ENCODE peak calls at places on chromosomes 7 and 10, in six cellular contexts. One of them, this sample, is unnamed.

GRCh38 chr7:46786221-46786951 is 795.5 kb downstream of the TNS3 start:
- DNase-seq in heart right ventricle: no peak
- DNase-seq in sigmoid colon: no peak
- DNase-seq in naive thymus-derived CD4-positive, alpha-beta T cell: no peak
- DNase-seq in H7: peak
- DNase-seq in HCT116: no peak
- DNase-seq in this sample: no peak

GRCh38 chr7:20514364-20514763 is 101.1 kb upstream of the ABCB5 start:
- DNase-seq in heart right ventricle: no peak
- DNase-seq in HCT116: no peak
- DNase-seq in H7: no peak
- DNase-seq in sigmoid colon: peak
- DNase-seq in naive thymus-derived CD4-positive, alpha-beta T cell: no peak
- DNase-seq in this sample: no peak

GRCh38 chr7:17444673-17445072 is 146.2 kb downstream of the AHR start:
- DNase-seq in HCT116: peak
- DNase-seq in naive thymus-derived CD4-positive, alpha-beta T cell: no peak
- DNase-seq in sigmoid colon: no peak
- DNase-seq in heart right ventricle: no peak
- DNase-seq in H7: no peak
- DNase-seq in this sample: no peak

GRCh38 chr10:116316533-116316932 is 7.7 kb upstream of the CCDC172 start:
- DNase-seq in H7: no peak
- DNase-seq in HCT116: no peak
- DNase-seq in naive thymus-derived CD4-positive, alpha-beta T cell: no peak
- DNase-seq in sigmoid colon: no peak
- DNase-seq in heart right ventricle: no peak
- DNase-seq in this sample: no peak

GRCh38 chr10:60032723-60033122 is 126.4 kb upstream of the CCDC6 start:
- DNase-seq in HCT116: peak
- DNase-seq in heart right ventricle: no peak
- DNase-seq in H7: peak
- DNase-seq in naive thymus-derived CD4-positive, alpha-beta T cell: peak
- DNase-seq in sigmoid colon: no peak
- DNase-seq in this sample: peak

GRCh38 chr7:95527776-95528250 is 42.1 kb downstream of the ASB4 start:
- DNase-seq in heart right ventricle: no peak
- DNase-seq in HCT116: no peak
- DNase-seq in H7: no peak
- DNase-seq in sigmoid colon: peak
- DNase-seq in naive thymus-derived CD4-positive, alpha-beta T cell: no peak
- DNase-seq in this sample: no peak

GRCh38 chr10:21080246-21080645 is 183.1 kb upstream of the NEBL start:
- DNase-seq in naive thymus-derived CD4-positive, alpha-beta T cell: no peak
- DNase-seq in heart right ventricle: no peak
- DNase-seq in sigmoid colon: no peak
- DNase-seq in HCT116: no peak
- DNase-seq in H7: no peak
- DNase-seq in this sample: no peak

GRCh38 chr7:28686418-28686800 is 271.7 kb downstream of the TRIL start:
- DNase-seq in HCT116: no peak
- DNase-seq in heart right ventricle: no peak
- DNase-seq in H7: peak
- DNase-seq in sigmoid colon: no peak
- DNase-seq in naive thymus-derived CD4-positive, alpha-beta T cell: no peak
- DNase-seq in this sample: no peak

GRCh38 chr10:34046651-34047050 is 712.2 kb upstream of the NRP1 start:
- DNase-seq in sigmoid colon: no peak
- DNase-seq in H7: no peak
- DNase-seq in naive thymus-derived CD4-positive, alpha-beta T cell: no peak
- DNase-seq in heart right ventricle: no peak
- DNase-seq in HCT116: no peak
- DNase-seq in this sample: no peak

GRCh38 chr10:114181971-114182370 is 2.8 kb downstream of the TDRD1 start:
- DNase-seq in naive thymus-derived CD4-positive, alpha-beta T cell: no peak
- DNase-seq in HCT116: no peak
- DNase-seq in heart right ventricle: peak
- DNase-seq in sigmoid colon: no peak
- DNase-seq in H7: no peak
- DNase-seq in this sample: no peak

GRCh38 chr7:81819861-81820260 is 50.0 kb upstream of the HGF start:
- DNase-seq in heart right ventricle: no peak
- DNase-seq in sigmoid colon: no peak
- DNase-seq in HCT116: no peak
- DNase-seq in H7: no peak
- DNase-seq in naive thymus-derived CD4-positive, alpha-beta T cell: no peak
- DNase-seq in this sample: no peak

GRCh38 chr7:95511716-95512260 is 26.0 kb downstream of the ASB4 start:
- DNase-seq in naive thymus-derived CD4-positive, alpha-beta T cell: peak
- DNase-seq in sigmoid colon: peak
- DNase-seq in heart right ventricle: no peak
- DNase-seq in H7: peak
- DNase-seq in HCT116: peak
- DNase-seq in this sample: peak

GRCh38 chr10:76352300-76352699 is 920.9 kb downstream of the LRMDA start:
- DNase-seq in sigmoid colon: no peak
- DNase-seq in HCT116: peak
- DNase-seq in naive thymus-derived CD4-positive, alpha-beta T cell: no peak
- DNase-seq in heart right ventricle: no peak
- DNase-seq in H7: no peak
- DNase-seq in this sample: no peak

GRCh38 chr10:112951349-112952281 is 1.6 kb downstream of the TCF7L2 start:
- DNase-seq in heart right ventricle: peak
- DNase-seq in H7: peak
- DNase-seq in sigmoid colon: peak
- DNase-seq in HCT116: peak
- DNase-seq in naive thymus-derived CD4-positive, alpha-beta T cell: peak
- DNase-seq in this sample: no peak

GRCh38 chr10:11887381-11888227 is 64.4 kb downstream of the PROSER2 start:
- DNase-seq in HCT116: no peak
- DNase-seq in naive thymus-derived CD4-positive, alpha-beta T cell: no peak
- DNase-seq in heart right ventricle: no peak
- DNase-seq in sigmoid colon: no peak
- DNase-seq in H7: no peak
- DNase-seq in this sample: no peak

GRCh38 chr10:84825330-84825729 is 496.9 kb downstream of the CCSER2 start:
- DNase-seq in HCT116: no peak
- DNase-seq in naive thymus-derived CD4-positive, alpha-beta T cell: no peak
- DNase-seq in sigmoid colon: no peak
- DNase-seq in heart right ventricle: peak
- DNase-seq in H7: no peak
- DNase-seq in this sample: no peak

GRCh38 chr7:84372712-84373111 is 178.1 kb upstream of the SEMA3A start:
- DNase-seq in H7: no peak
- DNase-seq in naive thymus-derived CD4-positive, alpha-beta T cell: no peak
- DNase-seq in HCT116: no peak
- DNase-seq in heart right ventricle: no peak
- DNase-seq in sigmoid colon: no peak
- DNase-seq in this sample: no peak

GRCh38 chr10:30374353-30374752 is 25.3 kb upstream of the MTPAP start:
- DNase-seq in HCT116: no peak
- DNase-seq in sigmoid colon: peak
- DNase-seq in naive thymus-derived CD4-positive, alpha-beta T cell: no peak
- DNase-seq in heart right ventricle: no peak
- DNase-seq in H7: peak
- DNase-seq in this sample: no peak

GRCh38 chr10:93030409-93030808 is 30.2 kb upstream of the CYP26C1 start:
- DNase-seq in H7: no peak
- DNase-seq in HCT116: peak
- DNase-seq in sigmoid colon: no peak
- DNase-seq in heart right ventricle: no peak
- DNase-seq in naive thymus-derived CD4-positive, alpha-beta T cell: no peak
- DNase-seq in this sample: no peak

GRCh38 chr10:25682203-25682950 is 251.7 kb upstream of the MYO3A start:
- DNase-seq in sigmoid colon: no peak
- DNase-seq in H7: no peak
- DNase-seq in heart right ventricle: peak
- DNase-seq in naive thymus-derived CD4-positive, alpha-beta T cell: no peak
- DNase-seq in HCT116: no peak
- DNase-seq in this sample: peak

GRCh38 chr10:73931767-73932624 is 21.1 kb downstream of the PLAU start:
- DNase-seq in heart right ventricle: no peak
- DNase-seq in H7: peak
- DNase-seq in sigmoid colon: no peak
- DNase-seq in naive thymus-derived CD4-positive, alpha-beta T cell: no peak
- DNase-seq in HCT116: peak
- DNase-seq in this sample: no peak

GRCh38 chr7:52147240-52147639 is 830.6 kb upstream of the COBL start:
- DNase-seq in H7: no peak
- DNase-seq in heart right ventricle: no peak
- DNase-seq in naive thymus-derived CD4-positive, alpha-beta T cell: no peak
- DNase-seq in HCT116: no peak
- DNase-seq in sigmoid colon: no peak
- DNase-seq in this sample: no peak

GRCh38 chr7:80699030-80699638 is 60.7 kb downstream of the CD36 start:
- DNase-seq in HCT116: peak
- DNase-seq in heart right ventricle: no peak
- DNase-seq in sigmoid colon: no peak
- DNase-seq in naive thymus-derived CD4-positive, alpha-beta T cell: no peak
- DNase-seq in H7: no peak
- DNase-seq in this sample: peak

GRCh38 chr10:78718032-78718572 is 350.7 kb upstream of the ZMIZ1 start:
- DNase-seq in HCT116: no peak
- DNase-seq in heart right ventricle: no peak
- DNase-seq in naive thymus-derived CD4-positive, alpha-beta T cell: no peak
- DNase-seq in sigmoid colon: no peak
- DNase-seq in H7: no peak
- DNase-seq in this sample: no peak

GRCh38 chr10:91816986-91817385 is 18.8 kb downstream of the TNKS2 start:
- DNase-seq in heart right ventricle: no peak
- DNase-seq in HCT116: no peak
- DNase-seq in H7: no peak
- DNase-seq in sigmoid colon: no peak
- DNase-seq in naive thymus-derived CD4-positive, alpha-beta T cell: no peak
- DNase-seq in this sample: no peak

GRCh38 chr10:89207181-89207800 is at the start of gene CH25H:
- DNase-seq in H7: peak
- DNase-seq in naive thymus-derived CD4-positive, alpha-beta T cell: peak
- DNase-seq in HCT116: no peak
- DNase-seq in sigmoid colon: peak
- DNase-seq in heart right ventricle: peak
- DNase-seq in this sample: no peak

GRCh38 chr7:6486438-6487183 is 38.9 kb upstream of the DAGLB start:
- DNase-seq in sigmoid colon: no peak
- DNase-seq in HCT116: no peak
- DNase-seq in heart right ventricle: no peak
- DNase-seq in naive thymus-derived CD4-positive, alpha-beta T cell: no peak
- DNase-seq in H7: no peak
- DNase-seq in this sample: no peak

GRCh38 chr7:149471289-149471953 is 10.6 kb upstream of the ZNF777 start:
- DNase-seq in H7: no peak
- DNase-seq in sigmoid colon: no peak
- DNase-seq in naive thymus-derived CD4-positive, alpha-beta T cell: no peak
- DNase-seq in HCT116: no peak
- DNase-seq in heart right ventricle: no peak
- DNase-seq in this sample: no peak

GRCh38 chr7:114957434-114957833 is 35.5 kb downstream of the MDFIC start:
- DNase-seq in sigmoid colon: no peak
- DNase-seq in HCT116: no peak
- DNase-seq in H7: no peak
- DNase-seq in heart right ventricle: no peak
- DNase-seq in naive thymus-derived CD4-positive, alpha-beta T cell: no peak
- DNase-seq in this sample: no peak

GRCh38 chr10:1417574-1417973 is 319.8 kb downstream of the ADARB2 start:
- DNase-seq in HCT116: no peak
- DNase-seq in heart right ventricle: no peak
- DNase-seq in sigmoid colon: no peak
- DNase-seq in H7: no peak
- DNase-seq in naive thymus-derived CD4-positive, alpha-beta T cell: no peak
- DNase-seq in this sample: no peak

GRCh38 chr10:4343091-4343490 is 482.9 kb upstream of the AKR1E2 start:
- DNase-seq in sigmoid colon: no peak
- DNase-seq in naive thymus-derived CD4-positive, alpha-beta T cell: no peak
- DNase-seq in H7: no peak
- DNase-seq in heart right ventricle: no peak
- DNase-seq in HCT116: no peak
- DNase-seq in this sample: no peak
- H3K4me3 ChIP-seq in sigmoid colon: no peak
- H3K4me3 ChIP-seq in naive thymus-derived CD4-positive, alpha-beta T cell: no peak
- H3K4me3 ChIP-seq in H7: no peak
- H3K4me3 ChIP-seq in heart right ventricle: no peak
- H3K4me3 ChIP-seq in HCT116: no peak
- H3K4me3 ChIP-seq in this sample: no peak

GRCh38 chr7:26658080-26658697 is 206.2 kb downstream of the SKAP2 start:
- DNase-seq in heart right ventricle: no peak
- DNase-seq in H7: no peak
- DNase-seq in sigmoid colon: no peak
- DNase-seq in naive thymus-derived CD4-positive, alpha-beta T cell: no peak
- DNase-seq in HCT116: no peak
- DNase-seq in this sample: no peak
- H3K4me3 ChIP-seq in heart right ventricle: no peak
- H3K4me3 ChIP-seq in H7: no peak
- H3K4me3 ChIP-seq in sigmoid colon: no peak
- H3K4me3 ChIP-seq in naive thymus-derived CD4-positive, alpha-beta T cell: no peak
- H3K4me3 ChIP-seq in HCT116: no peak
- H3K4me3 ChIP-seq in this sample: no peak

GRCh38 chr10:23556727-23557440 is 118.0 kb downstream of the OTUD1 start:
- DNase-seq in heart right ventricle: no peak
- DNase-seq in HCT116: no peak
- DNase-seq in H7: no peak
- DNase-seq in naive thymus-derived CD4-positive, alpha-beta T cell: no peak
- DNase-seq in sigmoid colon: no peak
- DNase-seq in this sample: no peak
- H3K4me3 ChIP-seq in heart right ventricle: no peak
- H3K4me3 ChIP-seq in HCT116: no peak
- H3K4me3 ChIP-seq in H7: no peak
- H3K4me3 ChIP-seq in naive thymus-derived CD4-positive, alpha-beta T cell: no peak
- H3K4me3 ChIP-seq in sigmoid colon: no peak
- H3K4me3 ChIP-seq in this sample: no peak

GRCh38 chr10:102059987-102060386 is 4.0 kb upstream of the ARMH3 start:
- DNase-seq in sigmoid colon: no peak
- DNase-seq in H7: no peak
- DNase-seq in naive thymus-derived CD4-positive, alpha-beta T cell: no peak
- DNase-seq in HCT116: no peak
- DNase-seq in heart right ventricle: no peak
- DNase-seq in this sample: no peak

DNA sequence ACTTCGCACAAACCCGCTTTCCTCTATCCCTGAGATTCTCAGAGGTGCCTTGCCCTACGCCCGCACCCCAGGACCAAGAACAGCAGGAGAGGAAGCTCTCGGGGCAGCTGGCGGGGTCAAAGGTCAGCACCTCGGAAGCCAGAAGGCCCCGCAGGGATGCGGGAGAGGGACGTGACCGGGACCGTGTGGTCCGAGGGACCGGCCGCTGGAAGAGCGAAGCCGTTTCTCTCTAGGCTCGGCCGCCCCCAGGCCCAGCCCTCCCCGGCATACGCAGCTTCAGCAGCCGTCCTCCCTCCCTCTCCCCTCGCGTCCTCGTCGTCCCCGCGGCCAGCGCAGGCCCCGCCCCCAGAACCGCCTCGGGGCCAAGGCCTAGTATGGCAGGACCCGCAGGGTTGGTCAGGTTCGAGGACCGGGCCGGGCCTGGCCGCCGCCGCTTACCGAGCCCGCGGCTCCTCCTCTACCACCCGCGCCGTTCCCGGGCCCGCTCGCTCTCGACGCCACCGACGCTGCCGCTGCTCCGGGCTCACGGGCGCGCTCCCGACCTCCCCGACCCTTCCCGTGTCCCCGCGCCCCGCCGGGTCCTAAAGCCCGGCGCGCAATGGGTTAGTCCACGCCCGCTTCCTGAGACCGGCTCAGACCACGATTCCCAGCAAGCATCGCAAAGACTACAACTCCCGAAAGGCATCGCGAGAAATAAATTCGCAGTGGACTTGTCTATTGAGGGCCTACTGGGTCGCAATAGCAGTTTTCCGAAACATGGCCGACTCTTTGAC is at the start of gene ARMH3:
- DNase-seq in HCT116: peak
- DNase-seq in heart right ventricle: peak
- DNase-seq in sigmoid colon: peak
- DNase-seq in H7: peak
- DNase-seq in naive thymus-derived CD4-positive, alpha-beta T cell: peak
- DNase-seq in this sample: peak
- H3K4me3 ChIP-seq in HCT116: peak
- H3K4me3 ChIP-seq in heart right ventricle: peak
- H3K4me3 ChIP-seq in sigmoid colon: peak
- H3K4me3 ChIP-seq in H7: peak
- H3K4me3 ChIP-seq in naive thymus-derived CD4-positive, alpha-beta T cell: peak
- H3K4me3 ChIP-seq in this sample: peak